ENCODE peak calls at places on chromosomes 16 and 17, in eight cellular contexts. K, L, F, D, Y, H, W and R are unnamed samples.

GRCh38 chr16:51535591-51535990 is 384.5 kb upstream of the SALL1 start:
- DNase-seq in K (no peak), L (no peak), F (no peak), D (no peak), Y (no peak), H (no peak), W (no peak), R (no peak)

GRCh38 chr17:72970794-72971512 is 121.5 kb downstream of the SLC39A11 start:
- DNase-seq in K (no peak), L (no peak), F (no peak), D (no peak), Y (no peak), H (no peak), W (no peak), R (no peak)

GRCh38 chr16:3094289-3095027 is 4.6 kb downstream of the ZSCAN10 start:
- DNase-seq in K (no peak), L (no peak), F (peak; percentile 66), D (no peak), Y (no peak), H (peak; percentile 48), W (no peak), R (peak; percentile 35)

GRCh38 chr16:89430436-89431157 is 59.8 kb downstream of the ANKRD11 start:
- DNase-seq in K (no peak), L (no peak), F (no peak), D (no peak), Y (no peak), H (no peak), W (no peak), R (no peak)

GRCh38 chr16:66933776-66934137 is 445 bp downstream of the CIAO2B start:
- DNase-seq in K (no peak), L (no peak), F (no peak), D (no peak), Y (no peak), H (no peak), W (no peak), R (no peak)

GRCh38 chr16:4525634-4526277 is 12.8 kb downstream of the CDIP1 start:
- DNase-seq in K (no peak), L (no peak), F (no peak), D (no peak), Y (no peak), H (no peak), W (no peak), R (no peak)

GRCh38 chr17:3693829-3694231 is 2.1 kb downstream of the P2RX5 start:
- DNase-seq in K (no peak), L (no peak), F (no peak), D (no peak), Y (no peak), H (no peak), W (no peak), R (no peak)

GRCh38 chr16:21101631-21102420 is 48.8 kb downstream of the DNAH3 start:
- DNase-seq in K (no peak), L (no peak), F (peak; percentile 6), D (peak; percentile 56), Y (peak; percentile 9), H (peak; percentile 31), W (no peak), R (no peak)

GRCh38 chr16:10663146-10663545 is 31.6 kb downstream of the TEKT5 start:
- DNase-seq in K (no peak), L (peak; percentile 25), F (no peak), D (no peak), Y (no peak), H (no peak), W (peak; percentile 12), R (no peak)

GRCh38 chr16:21949713-21950260 is 3.4 kb upstream of the UQCRC2 start:
- DNase-seq in K (no peak), L (no peak), F (no peak), D (no peak), Y (no peak), H (no peak), W (no peak), R (no peak)

GRCh38 chr17:51298508-51299371 is 38.4 kb downstream of the UTP18 start:
- DNase-seq in K (no peak), L (no peak), F (peak; percentile 14), D (no peak), Y (no peak), H (peak; percentile 19), W (no peak), R (no peak)

GRCh38 chr16:4257646-4258556 is 14.9 kb downstream of the TFAP4 start:
- DNase-seq in K (no peak), L (peak; percentile 48), F (no peak), D (peak; percentile 76), Y (no peak), H (no peak), W (peak; percentile 51), R (no peak)

GRCh38 chr17:5139454-5139725 is 23.6 kb downstream of the USP6 start:
- DNase-seq in K (no peak), L (no peak), F (no peak), D (no peak), Y (no peak), H (no peak), W (no peak), R (no peak)

GRCh38 chr16:10880609-10881452 is 3.8 kb downstream of the CIITA start:
- DNase-seq in K (no peak), L (no peak), F (no peak), D (no peak), Y (no peak), H (no peak), W (no peak), R (no peak)

GRCh38 chr16:31168848-31169247 is 11.1 kb upstream of the FUS start:
- DNase-seq in K (no peak), L (no peak), F (no peak), D (no peak), Y (no peak), H (no peak), W (no peak), R (no peak)

GRCh38 chr17:2950846-2951245 is 112.6 kb downstream of the OR1D5 start:
- DNase-seq in K (no peak), L (no peak), F (no peak), D (no peak), Y (no peak), H (no peak), W (no peak), R (no peak)

GRCh38 chr17:8960325-8961144 is 5.0 kb downstream of the PIK3R5 start:
- DNase-seq in K (no peak), L (no peak), F (no peak), D (peak; percentile 55), Y (no peak), H (no peak), W (no peak), R (no peak)

GRCh38 chr16:15874745-15875314 is 13.6 kb downstream of the CEP20 start:
- DNase-seq in K (no peak), L (peak; percentile 37), F (no peak), D (peak; percentile 66), Y (no peak), H (peak; percentile 75), W (peak; percentile 49), R (no peak)

GRCh38 chr16:64092284-64092683 is 1029.6 kb downstream of the CDH11 start:
- DNase-seq in K (no peak), L (no peak), F (no peak), D (no peak), Y (no peak), H (no peak), W (no peak), R (no peak)

GRCh38 chr17:50872710-50873424 is 6.7 kb upstream of the TOB1 start:
- DNase-seq in K (no peak), L (no peak), F (peak; percentile 62), D (no peak), Y (peak; percentile 36), H (peak; percentile 65), W (no peak), R (no peak)

GRCh38 chr16:54946909-54947308 is 16.2 kb downstream of the IRX5 start:
- DNase-seq in K (no peak), L (no peak), F (no peak), D (no peak), Y (no peak), H (no peak), W (no peak), R (no peak)

GRCh38 chr17:39702901-39703893 is 3.3 kb downstream of the ERBB2 start:
- DNase-seq in K (no peak), L (no peak), F (no peak), D (no peak), Y (no peak), H (no peak), W (no peak), R (no peak)

GRCh38 chr16:68564367-68564985 is 25.4 kb downstream of the ZFP90 start:
- DNase-seq in K (no peak), L (no peak), F (no peak), D (no peak), Y (no peak), H (no peak), W (no peak), R (no peak)
- H3K9me3 ChIP-seq in K (peaks cover 11% of the 10 kb centered on the region), L (no peaks in the 10 kb centered on the region), F (peaks cover 27% of the 10 kb centered on the region), D (peaks cover 89% of the 10 kb centered on the region), Y (peaks cover 64% of the 10 kb centered on the region), H (peaks cover 36% of the 10 kb centered on the region), W (peaks cover 26% of the 10 kb centered on the region), R (peaks cover 46% of the 10 kb centered on the region)

DNA sequence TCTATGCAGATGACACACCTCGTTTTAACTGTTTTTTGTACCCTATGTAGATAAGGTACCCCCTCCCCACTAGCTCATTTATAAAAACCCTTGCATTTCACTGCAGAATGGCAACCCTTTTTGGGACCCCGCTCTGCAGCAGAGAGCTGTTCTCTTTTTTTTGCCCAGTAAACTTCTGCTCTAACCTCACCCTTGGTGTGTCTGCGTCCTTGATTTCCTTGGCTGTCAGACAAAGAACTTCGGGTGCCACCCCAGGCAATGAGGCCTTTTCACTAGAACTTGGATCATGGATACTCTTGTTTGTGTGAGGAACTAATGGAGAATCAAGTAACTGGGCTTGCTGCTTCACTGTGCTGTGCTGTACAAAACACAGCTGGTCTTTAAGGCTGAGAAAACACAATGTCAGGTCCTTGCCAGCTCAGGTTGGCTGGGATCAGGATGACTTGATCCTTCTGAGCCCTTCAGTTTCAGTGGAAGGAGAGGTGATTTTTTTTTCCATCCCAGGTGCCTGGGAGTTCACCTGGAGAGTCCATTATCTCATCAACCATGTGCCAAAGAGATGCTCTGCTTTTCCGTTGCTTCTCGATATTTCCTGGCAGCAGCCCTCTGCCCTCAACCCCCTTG is 133.1 kb upstream of the FAM20A start:
- DNase-seq in K (no peak), L (no peak), F (no peak), D (no peak), Y (no peak), H (no peak), W (peak; percentile 23), R (no peak)
- H3K9me3 ChIP-seq in K (no peaks in the 10 kb centered on the region), L (no peaks in the 10 kb centered on the region), F (no peaks in the 10 kb centered on the region), D (no peaks in the 10 kb centered on the region), Y (no peaks in the 10 kb centered on the region), H (no peaks in the 10 kb centered on the region), W (no peaks in the 10 kb centered on the region), R (no peaks in the 10 kb centered on the region)

GRCh38 chr17:11384131-11384530 is 143.1 kb downstream of the SHISA6 start:
- DNase-seq in K (peak; percentile 8), L (no peak), F (no peak), D (no peak), Y (no peak), H (no peak), W (no peak), R (no peak)
- H3K9me3 ChIP-seq in K (no peaks in the 10 kb centered on the region), L (no peaks in the 10 kb centered on the region), F (no peaks in the 10 kb centered on the region), D (no peaks in the 10 kb centered on the region), Y (no peaks in the 10 kb centered on the region), H (no peaks in the 10 kb centered on the region), W (no peaks in the 10 kb centered on the region), R (no peaks in the 10 kb centered on the region)

DNA sequence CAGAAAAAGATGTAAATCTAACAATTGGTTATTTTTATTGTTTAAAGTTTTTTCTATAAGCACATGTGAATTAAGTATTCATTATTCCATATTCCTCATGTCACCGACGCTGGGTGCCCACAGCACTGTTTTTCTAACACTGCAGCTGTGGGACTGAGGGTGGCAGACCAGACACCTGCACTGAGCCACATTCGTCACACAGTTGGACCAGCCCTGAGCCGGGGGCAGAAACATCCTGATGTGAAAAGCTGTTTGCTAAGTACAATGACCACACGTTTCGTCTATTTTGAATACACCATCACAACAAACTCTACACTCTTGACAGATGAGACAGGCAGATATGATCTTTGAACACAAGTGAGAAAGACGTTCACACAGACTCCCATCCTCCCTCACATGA is 749.5 kb downstream of the KCNJ18 start:
- DNase-seq in K (no peak), L (no peak), F (no peak), D (no peak), Y (no peak), H (no peak), W (no peak), R (no peak)
- H3K9me3 ChIP-seq in K (no peaks in the 10 kb centered on the region), L (no peaks in the 10 kb centered on the region), F (no peaks in the 10 kb centered on the region), D (no peaks in the 10 kb centered on the region), Y (no peaks in the 10 kb centered on the region), H (no peaks in the 10 kb centered on the region), W (no peaks in the 10 kb centered on the region), R (no peaks in the 10 kb centered on the region)